ENCODE peak calls at places on chromosomes 7 and 10, in seven cellular contexts. C is hepatocyte, J is tibial artery, W is ascending aorta, Z is IMR-90, F is endodermal cell, I is brain microvascular endothelial cell. S is an unnamed sample.

GRCh38 chr10:110834622-110835219 is 37.0 kb upstream of the PDCD4 start:
- DNase-seq in C (peak; percentile 73), J (no peak), W (peak; percentile 77), Z (no peak), F (peak; percentile 75), I (no peak), S (peak; percentile 17)

GRCh38 chr10:3977761-3978160 is 192.8 kb upstream of the KLF6 start:
- DNase-seq in C (no peak), J (no peak), W (no peak), Z (no peak), F (no peak), I (no peak), S (no peak)

GRCh38 chr7:6614941-6615737 is at the start of gene ZNF853:
- DNase-seq in C (peak; percentile 46), J (no peak), W (no peak), Z (no peak), F (peak; percentile 85), I (no peak), S (peak; percentile 30)

GRCh38 chr10:129865960-129866359 is 98.1 kb downstream of the EBF3 start:
- DNase-seq in C (no peak), J (no peak), W (no peak), Z (no peak), F (no peak), I (no peak), S (no peak)

GRCh38 chr10:104435822-104436221 is 82.2 kb downstream of the CFAP58 start:
- DNase-seq in C (no peak), J (no peak), W (no peak), Z (peak; percentile 4), F (no peak), I (no peak), S (no peak)

GRCh38 chr10:111578076-111578475 is 501.2 kb downstream of the ADRA2A start:
- DNase-seq in C (no peak), J (no peak), W (no peak), Z (no peak), F (no peak), I (no peak), S (no peak)

GRCh38 chr10:71296086-71296485 is 23.0 kb upstream of the SLC29A3 start:
- DNase-seq in C (no peak), J (no peak), W (no peak), Z (no peak), F (no peak), I (no peak), S (no peak)

GRCh38 chr10:49408437-49409306 is 12.8 kb upstream of the DRGX start:
- DNase-seq in C (no peak), J (no peak), W (no peak), Z (no peak), F (peak; percentile 69), I (no peak), S (no peak)

GRCh38 chr7:45193868-45194267 is 36.3 kb downstream of the RAMP3 start:
- DNase-seq in C (no peak), J (no peak), W (no peak), Z (no peak), F (peak; percentile 10), I (no peak), S (no peak)

GRCh38 chr10:101304316-101304715 is 49.6 kb upstream of the BTRC start:
- DNase-seq in C (no peak), J (no peak), W (no peak), Z (no peak), F (no peak), I (no peak), S (no peak)

GRCh38 chr10:124064676-124065075 is 28.7 kb downstream of the CHST15 start:
- DNase-seq in C (no peak), J (no peak), W (no peak), Z (no peak), F (no peak), I (no peak), S (no peak)

GRCh38 chr10:486668-487067 is 202.8 kb downstream of the DIP2C start:
- DNase-seq in C (no peak), J (peak; percentile 60), W (peak; percentile 53), Z (no peak), F (peak; percentile 47), I (no peak), S (no peak)

GRCh38 chr10:48582970-48583369 is 21.9 kb downstream of the ARHGAP22 start:
- DNase-seq in C (no peak), J (no peak), W (no peak), Z (no peak), F (no peak), I (no peak), S (no peak)

GRCh38 chr10:56178210-56178609 is 182.8 kb downstream of the ZWINT start:
- DNase-seq in C (no peak), J (no peak), W (no peak), Z (no peak), F (peak; percentile 48), I (no peak), S (no peak)

GRCh38 chr10:51005551-51005950 is 68.7 kb upstream of the PRKG1 start:
- DNase-seq in C (no peak), J (no peak), W (no peak), Z (no peak), F (no peak), I (no peak), S (no peak)

GRCh38 chr7:42233939-42234338 is 3.1 kb downstream of the GLI3 start:
- DNase-seq in C (no peak), J (no peak), W (no peak), Z (peak; percentile 68), F (no peak), I (no peak), S (no peak)

GRCh38 chr7:68166525-68166924 is 1169.9 kb downstream of the TYW1 start:
- DNase-seq in C (no peak), J (no peak), W (no peak), Z (no peak), F (no peak), I (no peak), S (no peak)

GRCh38 chr10:63256047-63256773 is 123.1 kb downstream of the NRBF2 start:
- DNase-seq in C (no peak), J (no peak), W (no peak), Z (no peak), F (no peak), I (no peak), S (no peak)

GRCh38 chr10:92691042-92691590 is 1.4 kb downstream of the HHEX start:
- DNase-seq in C (no peak), J (no peak), W (no peak), Z (no peak), F (peak; percentile 67), I (no peak), S (no peak)

GRCh38 chr10:14507156-14507555 is 176.4 kb upstream of the FRMD4A start:
- DNase-seq in C (no peak), J (no peak), W (no peak), Z (no peak), F (no peak), I (no peak), S (peak; percentile 56)

GRCh38 chr7:111210996-111211395 is 120.1 kb downstream of the LRRN3 start:
- DNase-seq in C (no peak), J (no peak), W (no peak), Z (peak; percentile 75), F (no peak), I (peak; percentile 63), S (no peak)

GRCh38 chr7:128351296-128352123 is 7.8 kb upstream of the RBM28 start:
- DNase-seq in C (no peak), J (no peak), W (no peak), Z (no peak), F (peak; percentile 71), I (no peak), S (no peak)
- H3K27ac ChIP-seq in C (no peak overlapping the region), J (no peak overlapping the region), W (no peak overlapping the region), Z (no peak overlapping the region), F (no peak overlapping the region), I (no peak overlapping the region), S (no peak overlapping the region)

DNA sequence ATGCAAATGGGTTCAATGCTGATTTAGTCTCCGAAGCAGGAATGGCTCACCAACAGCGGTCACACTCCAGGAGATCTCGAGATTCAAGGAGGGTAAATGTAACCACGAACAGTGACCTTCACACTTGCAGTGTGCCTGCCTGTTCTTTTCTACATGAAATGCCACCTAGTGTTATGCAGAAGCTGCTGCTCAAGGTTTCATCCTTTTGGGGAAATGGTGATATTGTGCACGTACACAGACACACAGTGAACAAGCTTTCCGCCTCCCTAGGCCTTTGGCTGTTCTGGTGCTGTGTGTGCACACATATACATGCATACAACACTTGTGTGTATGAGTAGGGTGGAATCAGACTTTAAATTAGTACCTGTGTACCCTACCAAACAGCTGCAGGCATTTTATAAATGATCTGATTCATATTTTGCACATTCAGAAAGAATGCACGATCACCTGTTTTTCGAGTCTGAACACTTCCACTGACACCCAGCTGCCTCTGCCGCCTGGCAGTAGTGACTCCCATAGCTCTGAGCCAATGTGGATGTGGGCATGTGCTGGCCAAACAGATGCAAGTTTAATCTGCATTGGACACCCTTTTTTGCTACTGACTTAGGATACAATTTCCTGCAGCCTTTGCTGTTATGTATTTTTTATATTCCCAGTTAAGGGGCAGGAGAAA is 100.5 kb downstream of the TACC2 start:
- DNase-seq in C (no peak), J (no peak), W (peak; percentile 11), Z (no peak), F (no peak), I (no peak), S (no peak)
- TF ChIP-seq CTCF in C (no peak), J (no peak), W (no peak), Z (no peak), F (no peak), I (no peak), S (no peak)

GRCh38 chr10:107166378-107166777 is 1.9 kb upstream of the SORCS1 start:
- DNase-seq in C (no peak), J (no peak), W (no peak), Z (no peak), F (peak; percentile 57), I (no peak), S (no peak)
- H3K27me3 ChIP-seq in C (peaks cover 52% of the 10 kb centered on the region), J (peaks cover 35% of the 10 kb centered on the region), W (no peaks in the 10 kb centered on the region), Z (no peaks in the 10 kb centered on the region), F (no peaks in the 10 kb centered on the region), I (peaks cover 8% of the 10 kb centered on the region), S (peaks cover 19% of the 10 kb centered on the region)

DNA sequence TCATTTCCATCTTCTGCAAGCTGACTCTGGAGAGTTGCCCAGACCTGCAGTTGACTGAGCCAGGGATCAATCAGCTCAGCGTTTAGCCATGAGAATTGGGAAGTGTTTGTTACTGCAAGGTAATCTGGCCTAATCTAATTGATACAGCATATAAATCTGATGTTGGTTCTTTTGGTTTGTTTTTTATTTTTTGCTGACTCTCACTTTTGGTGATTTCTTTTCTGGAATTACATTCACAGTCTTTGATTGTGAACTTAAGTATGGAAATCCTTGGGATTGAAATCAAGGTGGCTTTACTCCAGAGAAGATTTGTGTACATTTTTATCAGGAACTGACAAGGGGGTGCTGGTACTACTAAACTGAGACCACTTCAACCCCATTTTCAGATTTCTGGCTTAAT is 1.7 kb upstream of the GIMAP6 start:
- DNase-seq in C (no peak), J (no peak), W (no peak), Z (no peak), F (no peak), I (no peak), S (no peak)
- H3K27ac ChIP-seq in C (no peak overlapping the region), J (no peak overlapping the region), W (no peak overlapping the region), Z (no peak overlapping the region), F (no peak overlapping the region), I (no peak overlapping the region), S (peak overlapping the region; percentile 33)

S was measured in CD4-positive, alpha-beta T cell.